ENCODE peak calls at places on chromosomes 4 and X, in four cellular contexts. N is SK-N-SH, V is HepG2, R is GM12878. A is an unnamed sample.

GRCh38 chr4:26022346-26022891 is 108.4 kb downstream of the SMIM20 start:
- DNase-seq in N (no peak), V (peak; percentile 73), R (no peak), A (no peak)

GRCh38 chr4:75561789-75562188 is 5.9 kb downstream of the ODAPH start:
- DNase-seq in R (no peak), N (no peak), V (no peak), A (peak; percentile 27)

GRCh38 chrX:131827935-131828334 is 195.2 kb upstream of the STK26 start:
- DNase-seq in N (peak; percentile 28), V (no peak), R (peak; percentile 70), A (peak; percentile 17)

GRCh38 chrX:3522016-3522690 is 175.7 kb upstream of the MXRA5 start:
- DNase-seq in R (no peak), N (no peak), V (no peak), A (no peak)

GRCh38 chr4:123406862-123407261 is 10.3 kb downstream of the SPRY1 start:
- DNase-seq in V (no peak), N (no peak), R (no peak), A (no peak)

GRCh38 chrX:150148749-150149672 is 210.7 kb upstream of the EOLA2 start:
- DNase-seq in R (no peak), N (no peak), V (no peak), A (no peak)

GRCh38 chrX:119230850-119231249 is 5.2 kb upstream of the PGRMC1 start:
- DNase-seq in R (no peak), V (no peak), N (no peak), A (no peak)

GRCh38 chr4:56512166-56512565 is 6.6 kb downstream of the ARL9 start:
- DNase-seq in V (no peak), R (no peak), N (no peak), A (peak; percentile 35)

GRCh38 chr4:138627096-138627495 is 384.9 kb upstream of the SLC7A11 start:
- DNase-seq in R (no peak), V (no peak), N (no peak), A (no peak)

GRCh38 chr4:3641501-3641900 is 109.3 kb upstream of the LRPAP1 start:
- DNase-seq in N (no peak), V (no peak), R (no peak), A (no peak)

DNA sequence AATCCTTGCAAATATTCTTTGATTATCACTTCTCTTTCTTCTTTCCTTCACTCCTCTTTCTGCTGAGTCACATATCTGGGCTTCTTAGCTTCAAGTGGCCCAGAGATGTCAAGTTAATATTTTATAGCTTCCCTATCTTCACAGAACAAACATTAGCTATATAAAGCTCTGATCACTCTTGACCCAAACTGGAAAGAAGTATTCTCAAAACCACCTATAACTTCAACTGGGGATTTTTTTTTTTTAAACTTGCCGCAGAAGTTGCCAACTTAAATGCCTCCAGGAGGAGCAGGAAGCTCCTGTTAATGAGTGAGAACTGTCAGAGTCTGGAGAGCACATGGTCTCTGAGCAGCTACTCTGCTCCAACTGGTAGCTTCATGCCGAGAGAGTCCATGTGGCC is 233.3 kb upstream of the EDNRA start:
- DNase-seq in N (no peak), R (no peak), V (no peak), A (no peak)
- TF ChIP-seq NFIC in N (no peak), R (no peak), V (no peak), A (no peak)

GRCh38 chr4:183989471-183989870 is 84.4 kb downstream of the STOX2 start:
- DNase-seq in N (no peak), R (no peak), V (no peak), A (no peak)

GRCh38 chr4:183988874-183989273 is 83.8 kb downstream of the STOX2 start:
- DNase-seq in N (no peak), V (no peak), R (no peak), A (no peak)

GRCh38 chr4:183986645-183987528 is 81.8 kb downstream of the STOX2 start:
- DNase-seq in R (no peak), N (no peak), V (no peak), A (no peak)

GRCh38 chr4:183987529-183987946 is 82.4 kb downstream of the STOX2 start:
- DNase-seq in V (no peak), R (no peak), N (peak; percentile 80), A (no peak)

GRCh38 chr4:183987987-183988392 is 82.9 kb downstream of the STOX2 start:
- DNase-seq in V (peak; percentile 7), N (peak; percentile 54), R (no peak), A (peak; percentile 16)
- TF ChIP-seq NFIC in V (no peak), N (no peak), R (no peak), A (no peak)

GRCh38 chrX:84322083-84322827 is 134.3 kb upstream of the RPS6KA6 start:
- DNase-seq in N (no peak), V (no peak), R (no peak), A (no peak)

GRCh38 chrX:84318661-84319060 is 130.7 kb upstream of the RPS6KA6 start:
- DNase-seq in N (no peak), R (no peak), V (no peak), A (no peak)

GRCh38 chrX:84320023-84320422 is 132.0 kb upstream of the RPS6KA6 start:
- DNase-seq in R (no peak), V (no peak), N (no peak), A (no peak)

DNA sequence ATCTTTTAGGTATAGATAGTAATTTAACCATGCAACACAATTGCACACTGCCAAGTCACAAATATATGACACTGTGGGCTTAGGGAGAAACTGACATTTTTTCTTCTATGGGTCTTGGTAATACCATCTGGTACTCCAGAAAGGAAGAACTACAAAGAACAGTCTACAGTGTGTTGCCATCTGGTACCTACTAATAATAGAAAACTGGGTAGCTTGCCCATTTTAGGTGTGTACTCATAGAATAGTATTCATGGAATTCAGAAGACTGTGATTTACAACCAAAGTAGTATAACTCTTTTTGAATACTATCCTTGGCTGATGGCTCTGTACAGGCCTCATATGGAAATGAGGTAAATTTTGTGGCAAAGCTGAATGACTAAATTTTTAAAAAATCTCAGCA is 132.6 kb upstream of the RPS6KA6 start:
- DNase-seq in N (no peak), R (no peak), V (no peak), A (no peak)
- TF ChIP-seq NFIC in N (no peak), R (no peak), V (no peak), A (no peak)

GRCh38 chr4:72786401-72786990 is 217.5 kb upstream of the ADAMTS3 start:
- DNase-seq in N (no peak), R (no peak), V (no peak), A (peak; percentile 44)
- TF ChIP-seq NFIC in N (no peak), R (no peak), V (no peak), A (no peak)

DNA sequence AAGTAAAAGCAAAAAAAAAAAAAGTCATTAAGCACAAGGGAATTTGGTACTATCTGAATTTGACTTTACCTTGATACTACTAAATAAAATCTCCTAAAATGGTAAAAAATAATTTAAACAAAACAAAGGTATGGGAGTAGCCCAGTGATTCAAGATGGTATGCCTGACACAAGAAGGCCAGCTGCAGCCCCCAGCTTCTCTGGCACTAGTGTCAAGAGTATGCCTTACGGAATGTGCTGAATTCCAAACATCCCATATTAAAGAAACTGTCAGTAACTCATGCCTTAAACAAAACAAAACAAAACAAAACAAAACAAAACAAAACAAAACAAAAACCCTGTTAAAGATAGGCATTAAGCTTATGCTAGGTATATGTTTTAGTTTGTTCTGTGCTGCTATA is 80.8 kb downstream of the RASL11B start:
- DNase-seq in N (no peak), V (no peak), R (no peak), A (no peak)
- TF ChIP-seq NFIC in N (no peak), V (no peak), R (no peak), A (no peak)

DNA sequence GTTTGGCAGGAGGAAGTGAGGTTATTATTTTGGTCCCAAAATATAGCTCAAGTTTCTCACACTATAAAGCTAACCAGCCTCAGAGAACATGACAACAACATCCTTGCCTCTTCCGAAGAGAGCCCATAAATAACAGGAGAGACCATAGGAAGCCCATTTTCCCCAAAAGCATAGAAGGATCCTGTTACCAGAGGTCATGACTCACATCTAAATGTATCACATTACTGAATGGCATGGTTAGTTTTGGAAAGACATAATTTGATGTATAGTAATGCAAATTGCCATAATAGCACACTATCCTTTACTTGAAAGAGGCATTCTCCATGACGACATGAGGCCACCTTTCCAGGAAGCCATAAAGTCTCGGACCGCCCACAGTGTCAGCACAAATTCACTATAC is 238.8 kb upstream of the GRIA3 start:
- DNase-seq in V (no peak), N (no peak), R (no peak), A (no peak)
- TF ChIP-seq NFIC in V (no peak), N (no peak), R (no peak), A (no peak)

GRCh38 chr4:61517144-61517543 is 317.0 kb downstream of the ADGRL3 start:
- DNase-seq in N (no peak), R (no peak), V (peak; percentile 56), A (no peak)

GRCh38 chr4:61520688-61521160 is 320.6 kb downstream of the ADGRL3 start:
- DNase-seq in N (no peak), V (no peak), R (no peak), A (no peak)

GRCh38 chr4:61511716-61512488 is 311.8 kb downstream of the ADGRL3 start:
- DNase-seq in R (no peak), V (no peak), N (no peak), A (no peak)

GRCh38 chr4:61520176-61520575 is 320.1 kb downstream of the ADGRL3 start:
- DNase-seq in N (no peak), V (no peak), R (no peak), A (no peak)

DNA sequence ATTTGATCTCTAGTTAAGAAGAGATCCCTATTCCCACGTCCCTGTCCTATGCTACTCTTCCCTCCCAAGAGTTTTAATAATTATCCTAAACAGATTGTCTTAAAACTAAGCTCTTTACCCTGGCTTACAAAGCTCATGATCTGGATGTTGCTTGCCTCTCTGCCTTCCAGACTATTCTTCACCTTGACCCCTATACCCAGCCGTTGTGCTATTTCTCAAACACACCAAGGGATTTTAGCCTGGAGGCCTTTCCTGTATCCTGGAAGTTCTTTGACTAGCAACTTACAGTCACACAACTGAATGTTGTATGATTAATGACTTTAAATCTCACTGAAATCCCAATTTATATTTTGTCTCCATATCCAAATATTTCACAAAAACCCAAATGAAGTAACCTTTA is 314.9 kb downstream of the ADGRL3 start:
- DNase-seq in N (no peak), V (no peak), R (no peak), A (no peak)
- TF ChIP-seq NFIC in N (no peak), V (no peak), R (no peak), A (no peak)

GRCh38 chrX:107374831-107375230 is 74.6 kb upstream of the FRMPD3 start:
- DNase-seq in N (no peak), V (no peak), R (no peak), A (no peak)

GRCh38 chrX:107374116-107374515 is 75.3 kb upstream of the FRMPD3 start:
- DNase-seq in R (no peak), V (no peak), N (no peak), A (no peak)
- TF ChIP-seq NFIC in R (no peak), V (no peak), N (no peak), A (no peak)

GRCh38 chrX:38260231-38260630 is 39.6 kb upstream of the SRPX start:
- DNase-seq in V (peak; percentile 25), N (peak; percentile 44), R (no peak), A (peak; percentile 5)
- TF ChIP-seq NFIC in V (no peak), N (no peak), R (no peak), A (no peak)